ENCODE peak calls at places on chromosomes 16 and 17, in eight cellular contexts. V is transverse colon, H is stomach, W is esophagus muscularis mucosa, Y is ovary, N is A549, X is sigmoid colon, Q is GM12878. U is an unnamed sample.

GRCh38 chr17:4908301-4908700 is 5.4 kb upstream of the CHRNE start:
- DNase-seq in V (no peak), H (no peak), W (no peak), Y (no peak), N (no peak), X (no peak), Q (no peak), U (no peak)

GRCh38 chr16:85419503-85420408 is 193.4 kb upstream of the GSE1 start:
- DNase-seq in V (no peak), H (no peak), W (no peak), Y (no peak), N (no peak), X (peak; percentile 63), Q (no peak), U (no peak)

GRCh38 chr17:28552201-28552999 is at the start of gene UNC119:
- DNase-seq in V (peak; percentile 87), H (peak; percentile 85), W (no peak), Y (peak; percentile 78), N (peak; percentile 59), X (peak; percentile 82), Q (no peak), U (peak; percentile 44)

GRCh38 chr17:309361-309888 is 43.2 kb downstream of the RPH3AL start:
- DNase-seq in V (no peak), H (no peak), W (no peak), Y (peak; percentile 23), N (peak; percentile 57), X (no peak), Q (no peak), U (no peak)

GRCh38 chr16:7381671-7382070 is 49.0 kb downstream of the RBFOX1 start:
- DNase-seq in V (no peak), H (no peak), W (no peak), Y (no peak), N (no peak), X (no peak), Q (no peak), U (no peak)

GRCh38 chr17:19513897-19514488 is 19.7 kb upstream of the SLC47A1 start:
- DNase-seq in V (peak; percentile 75), H (peak; percentile 74), W (no peak), Y (peak; percentile 76), N (peak; percentile 82), X (peak; percentile 84), Q (no peak), U (peak; percentile 78)

GRCh38 chr17:31095239-31096105 is 695 bp downstream of the NF1 start:
- DNase-seq in V (peak; percentile 57), H (peak; percentile 40), W (no peak), Y (peak; percentile 77), N (peak; percentile 77), X (peak; percentile 83), Q (no peak), U (no peak)

GRCh38 chr17:59897090-59897489 is 4.2 kb downstream of the RPS6KB1 start:
- DNase-seq in V (no peak), H (no peak), W (no peak), Y (no peak), N (no peak), X (no peak), Q (no peak), U (no peak)

GRCh38 chr17:62703269-62703775 is 75.9 kb downstream of the MRC2 start:
- DNase-seq in V (no peak), H (peak; percentile 73), W (no peak), Y (peak; percentile 57), N (peak; percentile 70), X (peak; percentile 73), Q (no peak), U (no peak)

GRCh38 chr16:29745853-29746345 is at the start of gene C16orf54:
- DNase-seq in V (peak; percentile 87), H (peak; percentile 73), W (peak; percentile 93), Y (no peak), N (no peak), X (peak; percentile 76), Q (peak; percentile 89), U (no peak)

GRCh38 chr17:77148109-77148958 is 7.6 kb downstream of the SEC14L1 start:
- DNase-seq in V (no peak), H (no peak), W (no peak), Y (no peak), N (no peak), X (no peak), Q (no peak), U (no peak)

GRCh38 chr17:77145635-77146632 is 5.2 kb downstream of the SEC14L1 start:
- DNase-seq in V (peak; percentile 67), H (peak; percentile 79), W (no peak), Y (no peak), N (no peak), X (peak; percentile 83), Q (peak; percentile 71), U (peak; percentile 39)

GRCh38 chr17:77147357-77147801 is 6.6 kb downstream of the SEC14L1 start:
- DNase-seq in V (peak; percentile 34), H (no peak), W (no peak), Y (no peak), N (no peak), X (no peak), Q (peak; percentile 73), U (no peak)

GRCh38 chr17:77145209-77145608 is 4.4 kb downstream of the SEC14L1 start:
- DNase-seq in V (no peak), H (no peak), W (no peak), Y (no peak), N (no peak), X (no peak), Q (peak; percentile 40), U (no peak)

DNA sequence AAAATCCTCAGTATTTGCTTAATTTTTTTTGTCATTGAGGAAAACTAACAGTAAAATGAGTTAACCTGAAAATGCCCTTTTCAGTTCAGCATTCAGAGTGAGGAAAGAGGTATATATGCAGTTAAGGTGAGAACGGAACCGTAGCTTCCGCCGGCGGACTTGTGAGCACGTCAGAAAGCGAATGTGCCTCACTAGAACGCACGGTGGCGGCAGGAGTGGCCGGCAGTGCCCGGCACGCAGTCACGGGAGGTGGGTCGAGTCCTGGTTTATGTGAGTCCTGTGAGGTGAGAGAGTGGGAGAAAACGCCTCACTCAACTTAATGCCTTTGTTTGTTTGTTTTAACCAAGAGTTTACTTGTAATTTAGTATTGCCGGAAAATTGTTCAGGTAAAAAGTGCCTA is 6.1 kb downstream of the SEC14L1 start:
- DNase-seq in V (peak; percentile 72), H (peak; percentile 83), W (no peak), Y (no peak), N (no peak), X (no peak), Q (no peak), U (no peak)
- TF ChIP-seq CTCF in V (no peak), H (no peak), W (no peak), Y (no peak), N (no peak), X (no peak), Q (no peak), U (no peak)

GRCh38 chr17:68314916-68315535 is 23.7 kb downstream of the ARSG start:
- DNase-seq in V (peak; percentile 18), H (peak; percentile 55), W (no peak), Y (no peak), N (no peak), X (no peak), Q (no peak), U (no peak)
- TF ChIP-seq EP300 in V (no peak), H (no peak), W (no peak), Y (no peak), N (no peak), X (no peak), Q (no peak), U (no peak)

GRCh38 chr17:35973333-35974260 is 7.7 kb downstream of the CCL16 start:
- DNase-seq in V (no peak), H (no peak), W (peak; percentile 89), Y (no peak), N (peak; percentile 16), X (no peak), Q (no peak), U (no peak)
- H3K27ac ChIP-seq in V (peak overlapping the region; percentile 47), H (no peak overlapping the region), W (no peak overlapping the region), Y (no peak overlapping the region), N (no peak overlapping the region), X (no peak overlapping the region), Q (no peak overlapping the region), U (no peak overlapping the region)

DNA sequence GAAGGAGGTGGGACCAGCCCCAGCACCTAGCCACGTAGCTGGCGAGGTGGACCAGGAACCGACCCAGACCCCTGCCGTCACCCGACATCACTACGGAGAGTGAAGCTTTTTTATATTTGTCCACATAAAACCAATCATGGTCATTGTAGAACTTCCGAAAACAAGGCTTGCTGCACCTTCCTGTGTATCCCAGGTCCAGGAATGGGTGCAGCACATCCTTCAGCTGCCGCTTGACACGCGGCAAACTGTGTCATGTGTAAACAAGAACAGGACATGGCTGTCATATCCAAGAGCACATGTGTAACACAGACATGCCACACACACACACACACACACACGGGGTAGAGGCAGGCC is 1.4 kb downstream of the HBQ1 start:
- DNase-seq in V (no peak), H (no peak), W (no peak), Y (no peak), N (peak; percentile 49), X (no peak), Q (no peak), U (no peak)
- TF ChIP-seq CTCF in V (peak; percentile 28), H (no peak), W (no peak), Y (no peak), N (no peak), X (no peak), Q (no peak), U (no peak)

GRCh38 chr17:57652811-57653210 is 92.3 kb downstream of the CCDC182 start:
- DNase-seq in V (no peak), H (no peak), W (no peak), Y (no peak), N (no peak), X (no peak), Q (no peak), U (no peak)

GRCh38 chr17:57655564-57655963 is 89.5 kb downstream of the CCDC182 start:
- DNase-seq in V (no peak), H (no peak), W (no peak), Y (no peak), N (no peak), X (no peak), Q (no peak), U (no peak)

GRCh38 chr17:57653279-57653678 is 91.8 kb downstream of the CCDC182 start:
- DNase-seq in V (no peak), H (no peak), W (no peak), Y (no peak), N (no peak), X (no peak), Q (no peak), U (no peak)

GRCh38 chr17:57651996-57652395 is 93.1 kb downstream of the CCDC182 start:
- DNase-seq in V (no peak), H (no peak), W (no peak), Y (no peak), N (no peak), X (no peak), Q (no peak), U (no peak)

GRCh38 chr17:57654040-57654775 is 90.9 kb downstream of the CCDC182 start:
- DNase-seq in V (no peak), H (no peak), W (no peak), Y (no peak), N (no peak), X (no peak), Q (no peak), U (no peak)
- TF ChIP-seq EP300 in V (no peak), H (no peak), W (no peak), Y (no peak), N (no peak), X (no peak), Q (no peak), U (no peak)

DNA sequence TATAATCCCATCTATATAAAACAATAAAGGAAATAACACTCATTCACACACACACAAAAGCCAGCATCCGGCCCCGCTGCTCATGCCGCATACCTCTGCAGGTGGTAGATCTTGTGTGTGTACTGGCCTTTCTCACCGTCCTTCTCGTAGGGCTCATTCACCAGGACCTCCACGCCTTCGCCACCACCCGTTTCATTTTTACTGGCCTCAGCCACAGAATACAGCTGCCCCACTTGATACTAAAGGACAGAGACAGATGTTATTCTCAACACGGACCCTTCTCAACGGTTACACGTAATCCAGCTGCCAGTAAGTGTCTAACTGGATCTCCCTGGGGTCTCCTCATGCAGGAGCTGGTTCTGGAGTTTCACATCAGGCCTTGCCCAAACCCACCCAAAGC is 9.7 kb downstream of the PITPNA start:
- DNase-seq in V (no peak), H (no peak), W (no peak), Y (no peak), N (no peak), X (no peak), Q (no peak), U (no peak)
- H3K27ac ChIP-seq in V (peak overlapping the region; percentile 7), H (no peak overlapping the region), W (no peak overlapping the region), Y (no peak overlapping the region), N (no peak overlapping the region), X (no peak overlapping the region), Q (no peak overlapping the region), U (no peak overlapping the region)